ENCODE peak calls at places on chromosomes 5 and 9, in ten cellular contexts. I, B, T, K, U, S, G, C, F and R are unnamed samples.

GRCh38 chr9:78348848-78349247 is 51.9 kb downstream of the PSAT1 start:
- DNase-seq in G (no peak), B (no peak), T (no peak), F (no peak), C (no peak), I (no peak), K (no peak), S (no peak), U (no peak), R (no peak)

GRCh38 chr5:13640270-13640669 is 304.2 kb downstream of the DNAH5 start:
- DNase-seq in U (no peak), G (no peak), B (no peak), C (no peak), T (no peak), F (no peak), K (no peak), S (no peak), I (no peak), R (no peak)

GRCh38 chr5:90982576-90982975 is 400.5 kb downstream of the ARRDC3 start:
- DNase-seq in S (no peak), K (no peak), G (peak; percentile 98), F (no peak), T (no peak), U (no peak), B (no peak), I (no peak), C (no peak), R (no peak)

GRCh38 chr5:16894236-16895057 is 41.6 kb downstream of the MYO10 start:
- DNase-seq in F (no peak), T (no peak), C (peak; percentile 77), I (no peak), B (peak; percentile 96), U (no peak), G (peak; percentile 64), K (peak; percentile 65), S (no peak), R (no peak)

GRCh38 chr5:163727028-163727427 is 221.6 kb downstream of the MAT2B start:
- DNase-seq in B (no peak), G (no peak), C (no peak), K (no peak), T (no peak), S (no peak), F (no peak), I (no peak), U (no peak), R (no peak)

GRCh38 chr5:151200913-151201445 is 22.9 kb downstream of the CCDC69 start:
- DNase-seq in K (no peak), G (no peak), I (no peak), S (no peak), T (no peak), F (no peak), B (no peak), U (peak; percentile 2), C (no peak), R (no peak)

GRCh38 chr5:178991190-178992145 is 3.7 kb downstream of the GRM6 start:
- DNase-seq in F (no peak), U (no peak), S (no peak), T (no peak), K (no peak), G (no peak), C (no peak), B (no peak), I (no peak), R (no peak)

GRCh38 chr5:140800816-140801493 is at the start of gene PCDHA3:
- DNase-seq in I (no peak), S (no peak), G (no peak), U (no peak), T (no peak), K (no peak), B (peak; percentile 1), F (no peak), C (no peak), R (no peak)

GRCh38 chr5:4642525-4642924 is 497.6 kb upstream of the ADAMTS16 start:
- DNase-seq in I (no peak), B (no peak), G (no peak), T (no peak), S (no peak), C (no peak), K (no peak), F (no peak), U (no peak), R (no peak)

GRCh38 chr9:123346826-123347225 is 9.2 kb upstream of the CRB2 start:
- DNase-seq in U (no peak), F (no peak), I (no peak), S (no peak), T (no peak), K (no peak), B (no peak), G (no peak), C (no peak), R (no peak)

GRCh38 chr9:72355153-72355552 is 9.9 kb downstream of the ZFAND5 start:
- DNase-seq in S (no peak), B (no peak), F (no peak), G (no peak), I (no peak), C (no peak), U (no peak), T (no peak), K (no peak), R (no peak)

GRCh38 chr9:137233143-137233980 is 2.7 kb downstream of the SLC34A3 start:
- DNase-seq in B (no peak), S (no peak), K (peak; percentile 58), I (no peak), C (no peak), F (no peak), U (no peak), T (no peak), G (no peak), R (no peak)

GRCh38 chr9:96031366-96031824 is 155.9 kb downstream of the ERCC6L2 start:
- DNase-seq in C (peak; percentile 64), B (no peak), S (no peak), T (no peak), I (no peak), F (no peak), K (peak; percentile 99), G (no peak), U (no peak), R (no peak)

GRCh38 chr9:126702501-126703329 is 89.0 kb downstream of the LMX1B start:
- DNase-seq in C (no peak), U (peak; percentile 35), F (peak; percentile 42), G (peak; percentile 31), S (no peak), T (no peak), I (peak; percentile 52), B (no peak), K (no peak), R (peak; percentile 50)

GRCh38 chr5:81247441-81247972 is 14.4 kb downstream of the CKMT2 start:
- DNase-seq in S (no peak), C (no peak), K (no peak), F (no peak), T (no peak), U (no peak), I (no peak), G (peak; percentile 67), B (peak; percentile 66), R (no peak)

GRCh38 chr5:174505621-174506020 is 218.8 kb upstream of the MSX2 start:
- DNase-seq in B (peak; percentile 60), S (no peak), U (no peak), F (no peak), G (no peak), K (no peak), I (no peak), C (no peak), T (no peak), R (no peak)